ENCODE peak calls at places on chromosomes 7 and 10, in five cellular contexts. Q is HEK293T, C is SK-N-SH, E is K562, B is HepG2. K is an unnamed sample.
A peak's percentile ranks its signal among the peaks of the same experiment; 100 is the strongest.

GRCh38 chr7:132242192-132242812 is 334.0 kb downstream of the PLXNA4 start:
- DNase-seq in C (no peak), E (no peak), B (no peak), Q (peak; percentile 58), K (no peak)

GRCh38 chr7:23098029-23098428 is 7.6 kb upstream of the KLHL7 start:
- DNase-seq in C (no peak), E (no peak), B (no peak), Q (no peak), K (no peak)

GRCh38 chr10:126049741-126050140 is 153.4 kb downstream of the FANK1 start:
- DNase-seq in C (peak; percentile 56), B (no peak), E (no peak), Q (no peak), K (no peak)

GRCh38 chr10:79066460-79067240 is 2.1 kb upstream of the ZMIZ1 start:
- DNase-seq in C (peak; percentile 84), B (peak; percentile 87), E (peak; percentile 93), Q (peak; percentile 30), K (no peak)

GRCh38 chr10:98028168-98028770 is 2.2 kb downstream of the CRTAC1 start:
- DNase-seq in E (peak; percentile 80), Q (peak; percentile 92), B (peak; percentile 33), C (peak; percentile 75), K (no peak)

GRCh38 chr7:69395072-69395714 is 203.1 kb upstream of the AUTS2 start:
- DNase-seq in C (no peak), Q (no peak), B (no peak), E (no peak), K (no peak)

GRCh38 chr10:109504401-109504800 is 418.9 kb downstream of the XPNPEP1 start:
- DNase-seq in E (no peak), Q (no peak), B (no peak), C (no peak), K (no peak)

GRCh38 chr7:137820677-137821420 is 25.9 kb downstream of the DGKI start:
- DNase-seq in C (peak; percentile 47), Q (no peak), E (no peak), B (no peak), K (no peak)

GRCh38 chr10:89209718-89210117 is 2.6 kb upstream of the CH25H start:
- DNase-seq in Q (no peak), C (no peak), B (no peak), E (no peak), K (no peak)

GRCh38 chr7:36746347-36746746 is 22.1 kb upstream of the AOAH start:
- DNase-seq in C (no peak), B (no peak), Q (no peak), E (no peak), K (no peak)

GRCh38 chr7:113371376-113372043 is 253.2 kb upstream of the SMIM30 start:
- DNase-seq in C (no peak), B (no peak), E (no peak), Q (no peak), K (no peak)

GRCh38 chr7:94332571-94332970 is 62.1 kb upstream of the COL1A2 start:
- DNase-seq in E (no peak), C (no peak), B (no peak), Q (no peak), K (no peak)

GRCh38 chr7:73856941-73857340 is 4.0 kb upstream of the TMEM270 start:
- DNase-seq in C (no peak), B (no peak), Q (no peak), E (no peak), K (no peak)

GRCh38 chr10:17196573-17196972 is 4.9 kb downstream of the TRDMT1 start:
- DNase-seq in Q (no peak), B (no peak), C (no peak), E (peak; percentile 31), K (no peak)

GRCh38 chr7:39934132-39934531 is 15.9 kb upstream of the CDK13 start:
- DNase-seq in B (no peak), E (no peak), Q (no peak), C (no peak), K (no peak)

GRCh38 chr7:117495313-117495712 is 15.5 kb downstream of the CFTR start:
- DNase-seq in C (no peak), Q (no peak), B (no peak), E (no peak), K (no peak)

GRCh38 chr7:132355048-132355447 is 221.2 kb downstream of the PLXNA4 start:
- DNase-seq in E (no peak), C (peak; percentile 46), B (no peak), Q (no peak), K (no peak)

GRCh38 chr10:4243651-4244050 is 458.6 kb upstream of the KLF6 start:
- DNase-seq in E (no peak), Q (no peak), C (no peak), B (no peak), K (no peak)

GRCh38 chr7:81367335-81367801 is 402.5 kb downstream of the HGF start:
- DNase-seq in B (no peak), E (no peak), C (no peak), Q (no peak), K (no peak)

GRCh38 chr7:17601921-17602320 is 303.5 kb downstream of the AHR start:
- DNase-seq in C (no peak), E (no peak), B (no peak), Q (no peak), K (no peak)

GRCh38 chr10:865257-865656 is 66.2 kb downstream of the LARP4B start:
- DNase-seq in C (no peak), B (no peak), E (no peak), Q (peak; percentile 14), K (no peak)

GRCh38 chr7:28748934-28749584 is 209.1 kb downstream of the TRIL start:
- DNase-seq in E (no peak), Q (peak; percentile 40), B (no peak), C (no peak), K (no peak)

GRCh38 chr10:110488124-110488681 is 9.5 kb upstream of the DUSP5 start:
- DNase-seq in C (no peak), B (no peak), E (no peak), Q (no peak), K (no peak)

GRCh38 chr7:103993551-103993950 is 4.1 kb upstream of the RELN start:
- DNase-seq in B (no peak), E (no peak), C (no peak), Q (no peak), K (no peak)

GRCh38 chr7:78863248-78863647 is 590.2 kb downstream of the MAGI2 start:
- DNase-seq in C (no peak), B (no peak), Q (no peak), E (no peak), K (no peak)

GRCh38 chr10:122550983-122551382 is 9.6 kb upstream of the DMBT1 start:
- DNase-seq in B (no peak), Q (no peak), C (no peak), E (no peak), K (no peak)

GRCh38 chr7:4871930-4872675 is 10.3 kb upstream of the PAPOLB start:
- DNase-seq in Q (no peak), B (no peak), C (peak; percentile 99), E (peak; percentile 26), K (no peak)

GRCh38 chr10:76302936-76303656 is 871.7 kb downstream of the LRMDA start:
- DNase-seq in C (no peak), Q (no peak), E (no peak), B (peak; percentile 28), K (no peak)
- TF ChIP-seq FOXM1 in C (no peak), Q (no peak), E (no peak), B (no peak), K (no peak)

DNA sequence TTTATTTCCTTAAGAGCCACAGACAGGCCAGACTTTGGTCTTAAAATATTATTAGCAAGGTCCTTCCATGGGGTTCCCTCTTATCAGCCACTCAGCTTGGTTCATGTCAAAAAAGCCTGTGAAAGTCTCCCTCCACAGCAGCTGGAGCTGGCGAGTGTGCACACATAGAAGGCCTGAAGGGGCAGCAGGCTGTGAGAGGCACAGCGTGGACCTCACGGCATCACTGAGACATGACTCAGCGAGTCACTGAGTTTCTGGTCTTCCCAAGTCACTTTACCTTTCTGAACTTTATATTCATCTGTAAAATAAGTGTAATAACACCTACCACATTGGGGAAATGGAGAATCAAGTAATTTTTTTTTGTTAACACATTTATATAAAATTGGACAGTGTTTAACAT is 8.7 kb downstream of the TAF3 start:
- DNase-seq in B (no peak), E (no peak), Q (peak; percentile 21), C (no peak), K (no peak)
- TF ChIP-seq FOXM1 in B (no peak), E (no peak), Q (no peak), C (no peak), K (no peak)

DNA sequence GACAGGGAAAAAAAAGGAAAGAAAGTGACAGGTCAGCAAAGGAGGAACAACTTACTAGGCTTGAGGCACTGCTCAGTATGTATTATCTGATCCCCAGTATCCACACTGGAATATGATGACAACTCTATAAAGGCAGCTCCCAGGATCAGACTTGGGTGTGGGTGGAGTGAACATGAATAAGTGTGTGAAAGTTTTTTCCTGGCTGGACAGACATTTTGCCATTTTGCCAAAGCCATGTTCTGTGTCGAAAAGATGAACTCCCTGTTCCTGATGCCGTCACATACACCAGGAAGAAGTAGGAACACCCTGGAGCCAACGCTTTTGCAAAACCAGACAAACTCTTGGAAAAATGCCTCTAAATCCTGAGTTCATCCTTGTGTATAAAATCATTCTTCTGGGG is 143.2 kb upstream of the MEOX2 start:
- DNase-seq in E (no peak), B (no peak), C (no peak), Q (no peak), K (no peak)
- TF ChIP-seq FOXM1 in E (no peak), B (no peak), C (no peak), Q (no peak), K (no peak)

DNA sequence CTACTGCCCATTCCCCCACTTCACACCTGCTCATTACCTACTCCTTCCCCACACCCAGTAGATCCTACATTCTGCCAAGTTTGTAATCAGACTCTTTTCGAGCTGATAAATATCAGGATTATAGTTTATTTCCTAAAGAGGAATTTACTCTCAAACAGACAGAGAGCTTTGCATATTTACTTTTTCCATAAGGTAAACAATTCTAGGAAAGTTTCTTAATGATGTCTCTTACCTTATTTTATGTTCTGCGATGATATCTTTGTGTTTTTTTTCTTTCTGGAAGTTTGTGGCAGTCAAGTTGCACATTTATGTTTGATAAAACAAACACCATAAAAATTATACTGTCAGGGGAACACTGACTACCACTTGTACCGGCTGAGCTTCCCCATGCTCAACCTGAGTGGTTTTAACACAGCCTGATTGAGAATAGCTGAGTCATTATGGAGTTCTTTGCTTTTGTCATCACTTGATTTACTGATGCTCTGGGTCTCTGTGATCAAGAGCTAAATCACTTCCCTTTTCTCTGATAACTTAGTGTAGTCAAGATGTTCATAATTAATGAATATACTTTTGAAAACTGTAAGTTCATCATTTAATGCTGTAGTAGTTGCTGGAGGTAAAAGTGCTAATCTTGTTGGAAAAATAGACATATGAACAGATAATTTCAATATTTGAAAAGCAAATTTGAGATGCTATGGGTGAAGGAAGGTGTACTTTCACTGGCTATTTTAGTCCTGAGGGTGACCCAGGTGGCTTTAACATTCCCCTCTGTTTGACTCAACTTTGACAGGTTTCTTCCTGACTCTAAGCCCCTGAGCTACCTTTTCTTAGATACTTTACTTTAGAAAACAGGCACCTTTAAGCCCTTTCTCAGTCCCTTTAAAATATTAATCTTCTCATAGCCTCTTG is 1034.5 kb upstream of the LRRTM3 start:
- DNase-seq in B (no peak), C (no peak), Q (no peak), E (no peak), K (peak; percentile 50)
- TF ChIP-seq FOXM1 in B (no peak), C (no peak), Q (no peak), E (no peak), K (peak; percentile 79)

GRCh38 chr10:99582255-99582770 is 37.9 kb downstream of the SLC25A28 start:
- DNase-seq in Q (no peak), C (no peak), E (no peak), B (no peak), K (no peak)
- TF ChIP-seq FOXM1 in Q (no peak), C (no peak), E (no peak), B (no peak), K (no peak)